ENCODE peak calls at places on chromosomes 7 and 10, in five cellular contexts. C, F, G, T and V are unnamed samples.

GRCh38 chr10:132675031-132675740 is 110.8 kb downstream of the NKX6-2 start:
- DNase-seq in G (no peak), F (no peak), C (peak; percentile 7), T (no peak), V (no peak)

GRCh38 chr10:93384006-93384405 is 98.1 kb downstream of the MYOF start:
- DNase-seq in F (no peak), G (no peak), C (no peak), T (no peak), V (no peak)

GRCh38 chr10:21681156-21681555 is 147.1 kb downstream of the MLLT10 start:
- DNase-seq in C (no peak), T (no peak), G (no peak), F (no peak), V (no peak)

GRCh38 chr10:116098411-116099019 is 174.5 kb downstream of the GFRA1 start:
- DNase-seq in C (no peak), F (no peak), G (no peak), T (no peak), V (no peak)

GRCh38 chr7:7565746-7566650 is 686 bp upstream of the MIOS start:
- DNase-seq in F (no peak), C (no peak), G (no peak), T (no peak), V (no peak)

GRCh38 chr10:4651404-4652037 is 174.5 kb upstream of the AKR1E2 start:
- DNase-seq in F (no peak), G (no peak), T (no peak), C (no peak), V (no peak)

GRCh38 chr7:130899638-130900401 is 165.8 kb upstream of the KLF14 start:
- DNase-seq in C (no peak), F (peak; percentile 39), T (no peak), G (no peak), V (no peak)

GRCh38 chr7:102012941-102013461 is 195.6 kb downstream of the CUX1 start:
- DNase-seq in T (no peak), C (no peak), F (no peak), G (no peak), V (no peak)

GRCh38 chr10:78407009-78407711 is 373.5 kb downstream of the RPS24 start:
- DNase-seq in G (peak; percentile 64), F (peak; percentile 87), T (peak; percentile 91), C (peak; percentile 51), V (no peak)

GRCh38 chr7:39313958-39314357 is 252.2 kb upstream of the YAE1 start:
- DNase-seq in T (no peak), G (no peak), C (no peak), F (no peak), V (no peak)

GRCh38 chr7:79984210-79984609 is 150.4 kb upstream of the GNAI1 start:
- DNase-seq in C (no peak), T (no peak), F (no peak), G (no peak), V (no peak)

GRCh38 chr7:112360681-112361080 is 89.6 kb upstream of the IFRD1 start:
- DNase-seq in C (no peak), F (no peak), T (no peak), G (no peak), V (no peak)

GRCh38 chr10:125022671-125023070 is 80.7 kb downstream of the ZRANB1 start:
- DNase-seq in C (no peak), T (no peak), G (no peak), F (no peak), V (no peak)

GRCh38 chr10:79229830-79230562 is 117.3 kb upstream of the PPIF start:
- DNase-seq in C (no peak), T (no peak), G (no peak), F (no peak), V (no peak)

GRCh38 chr7:119578116-119578515 is 694.9 kb upstream of the KCND2 start:
- DNase-seq in F (no peak), G (no peak), T (no peak), C (no peak), V (no peak)

GRCh38 chr7:42180806-42181205 is 56.2 kb downstream of the GLI3 start:
- DNase-seq in T (no peak), F (no peak), G (no peak), C (no peak), V (no peak)

GRCh38 chr7:130486114-130486962 is 5.5 kb upstream of the MEST start:
- DNase-seq in G (peak; percentile 59), F (peak; percentile 85), T (no peak), C (peak; percentile 66), V (peak; percentile 95)

GRCh38 chr10:118046491-118047362 is at the start of gene RAB11FIP2:
- DNase-seq in C (peak; percentile 97), F (peak; percentile 94), G (peak; percentile 96), T (peak; percentile 70), V (peak; percentile 94)

GRCh38 chr10:17181751-17182150 is 19.7 kb downstream of the TRDMT1 start:
- DNase-seq in T (no peak), F (no peak), C (no peak), G (no peak), V (peak; percentile 24)

GRCh38 chr10:112307631-112308502 is 24.7 kb downstream of the TECTB start:
- DNase-seq in F (peak; percentile 51), T (no peak), G (peak; percentile 29), C (no peak), V (peak; percentile 62)

GRCh38 chr7:28330384-28331070 is 81.8 kb upstream of the CREB5 start:
- DNase-seq in F (peak; percentile 35), G (no peak), T (no peak), C (no peak), V (no peak)

GRCh38 chr10:27612615-27613014 is 108.5 kb downstream of the RAB18 start:
- DNase-seq in F (no peak), G (no peak), C (no peak), T (no peak), V (no peak)

GRCh38 chr10:68561804-68562649 is 1.9 kb downstream of the TET1 start:
- DNase-seq in C (no peak), G (no peak), F (no peak), T (no peak), V (peak; percentile 67)

GRCh38 chr10:104300736-104301292 is 31.8 kb downstream of the GSTO2 start:
- DNase-seq in G (no peak), C (no peak), T (peak; percentile 86), F (no peak), V (no peak)

GRCh38 chr7:37986780-37987380 is 66.4 kb downstream of the EPDR1 start:
- DNase-seq in T (peak; percentile 87), F (no peak), G (no peak), C (no peak), V (no peak)

GRCh38 chr7:25951414-25952276 is 200.4 kb upstream of the NFE2L3 start:
- DNase-seq in F (no peak), T (no peak), C (no peak), G (no peak), V (peak; percentile 51)